ENCODE peak calls at places on chromosomes 16 and 17, in five cellular contexts. One of them, this sample, is unnamed.

GRCh38 chr16:19751478-19751877 is 33.4 kb downstream of the IQCK start:
- DNase-seq in IMR-90: no peak
- DNase-seq in lower leg skin: no peak
- DNase-seq in heart left ventricle: no peak
- DNase-seq in testis: no peak
- DNase-seq in this sample: no peak

GRCh38 chr17:63434951-63435571 is 11.0 kb downstream of the CYB561 start:
- DNase-seq in testis: peak; percentile 80
- DNase-seq in lower leg skin: no peak
- DNase-seq in heart left ventricle: peak; percentile 88
- DNase-seq in IMR-90: peak; percentile 25
- DNase-seq in this sample: peak; percentile 86

GRCh38 chr17:16123531-16123930 is 91.8 kb downstream of the NCOR1 start:
- DNase-seq in heart left ventricle: no peak
- DNase-seq in testis: no peak
- DNase-seq in lower leg skin: no peak
- DNase-seq in IMR-90: no peak
- DNase-seq in this sample: no peak

GRCh38 chr17:7947651-7948050 is 15.6 kb downstream of the CNTROB start:
- DNase-seq in heart left ventricle: no peak
- DNase-seq in lower leg skin: no peak
- DNase-seq in IMR-90: no peak
- DNase-seq in testis: no peak
- DNase-seq in this sample: no peak

GRCh38 chr16:86128246-86128645 is 229.3 kb downstream of the IRF8 start:
- DNase-seq in lower leg skin: no peak
- DNase-seq in testis: no peak
- DNase-seq in IMR-90: no peak
- DNase-seq in heart left ventricle: no peak
- DNase-seq in this sample: no peak

GRCh38 chr17:7179317-7180254 is at the start of gene ASGR1:
- DNase-seq in lower leg skin: no peak
- DNase-seq in IMR-90: no peak
- DNase-seq in testis: no peak
- DNase-seq in heart left ventricle: no peak
- DNase-seq in this sample: no peak

GRCh38 chr16:11007714-11008240 is 63.4 kb downstream of the CLEC16A start:
- DNase-seq in testis: no peak
- DNase-seq in lower leg skin: no peak
- DNase-seq in IMR-90: no peak
- DNase-seq in heart left ventricle: no peak
- DNase-seq in this sample: no peak

GRCh38 chr17:58667934-58668597 is 23.8 kb downstream of the TEX14 start:
- DNase-seq in heart left ventricle: no peak
- DNase-seq in testis: no peak
- DNase-seq in lower leg skin: no peak
- DNase-seq in IMR-90: peak; percentile 49
- DNase-seq in this sample: no peak

GRCh38 chr17:39486242-39486641 is 25.0 kb downstream of the CDK12 start:
- DNase-seq in IMR-90: peak; percentile 77
- DNase-seq in testis: no peak
- DNase-seq in lower leg skin: no peak
- DNase-seq in heart left ventricle: no peak
- DNase-seq in this sample: no peak

GRCh38 chr16:49281843-49282642 is 405 bp upstream of the CBLN1 start:
- DNase-seq in testis: peak; percentile 92
- DNase-seq in heart left ventricle: peak; percentile 92
- DNase-seq in lower leg skin: peak; percentile 52
- DNase-seq in IMR-90: peak; percentile 16
- DNase-seq in this sample: peak; percentile 85
- TF ChIP-seq POLR2A in testis: peak; percentile 18
- TF ChIP-seq POLR2A in heart left ventricle: no peak
- TF ChIP-seq POLR2A in lower leg skin: no peak
- TF ChIP-seq POLR2A in IMR-90: no peak
- TF ChIP-seq POLR2A in this sample: no peak

GRCh38 chr16:75280331-75280804 is 28.9 kb upstream of the BCAR1 start:
- DNase-seq in lower leg skin: no peak
- DNase-seq in testis: no peak
- DNase-seq in IMR-90: no peak
- DNase-seq in heart left ventricle: no peak
- DNase-seq in this sample: no peak
- TF ChIP-seq POLR2A in lower leg skin: no peak
- TF ChIP-seq POLR2A in testis: no peak
- TF ChIP-seq POLR2A in IMR-90: no peak
- TF ChIP-seq POLR2A in heart left ventricle: no peak
- TF ChIP-seq POLR2A in this sample: no peak

GRCh38 chr16:54121084-54121483 is 165.5 kb downstream of the IRX3 start:
- DNase-seq in lower leg skin: no peak
- DNase-seq in testis: no peak
- DNase-seq in heart left ventricle: no peak
- DNase-seq in IMR-90: no peak
- DNase-seq in this sample: no peak
- TF ChIP-seq POLR2A in lower leg skin: no peak
- TF ChIP-seq POLR2A in testis: no peak
- TF ChIP-seq POLR2A in heart left ventricle: no peak
- TF ChIP-seq POLR2A in IMR-90: no peak
- TF ChIP-seq POLR2A in this sample: no peak

GRCh38 chr17:37206299-37206698 is 169.5 kb upstream of the C17orf78 start:
- DNase-seq in IMR-90: no peak
- DNase-seq in heart left ventricle: no peak
- DNase-seq in testis: no peak
- DNase-seq in lower leg skin: no peak
- DNase-seq in this sample: no peak
- TF ChIP-seq POLR2A in IMR-90: no peak
- TF ChIP-seq POLR2A in heart left ventricle: no peak
- TF ChIP-seq POLR2A in testis: no peak
- TF ChIP-seq POLR2A in lower leg skin: no peak
- TF ChIP-seq POLR2A in this sample: no peak

DNA sequence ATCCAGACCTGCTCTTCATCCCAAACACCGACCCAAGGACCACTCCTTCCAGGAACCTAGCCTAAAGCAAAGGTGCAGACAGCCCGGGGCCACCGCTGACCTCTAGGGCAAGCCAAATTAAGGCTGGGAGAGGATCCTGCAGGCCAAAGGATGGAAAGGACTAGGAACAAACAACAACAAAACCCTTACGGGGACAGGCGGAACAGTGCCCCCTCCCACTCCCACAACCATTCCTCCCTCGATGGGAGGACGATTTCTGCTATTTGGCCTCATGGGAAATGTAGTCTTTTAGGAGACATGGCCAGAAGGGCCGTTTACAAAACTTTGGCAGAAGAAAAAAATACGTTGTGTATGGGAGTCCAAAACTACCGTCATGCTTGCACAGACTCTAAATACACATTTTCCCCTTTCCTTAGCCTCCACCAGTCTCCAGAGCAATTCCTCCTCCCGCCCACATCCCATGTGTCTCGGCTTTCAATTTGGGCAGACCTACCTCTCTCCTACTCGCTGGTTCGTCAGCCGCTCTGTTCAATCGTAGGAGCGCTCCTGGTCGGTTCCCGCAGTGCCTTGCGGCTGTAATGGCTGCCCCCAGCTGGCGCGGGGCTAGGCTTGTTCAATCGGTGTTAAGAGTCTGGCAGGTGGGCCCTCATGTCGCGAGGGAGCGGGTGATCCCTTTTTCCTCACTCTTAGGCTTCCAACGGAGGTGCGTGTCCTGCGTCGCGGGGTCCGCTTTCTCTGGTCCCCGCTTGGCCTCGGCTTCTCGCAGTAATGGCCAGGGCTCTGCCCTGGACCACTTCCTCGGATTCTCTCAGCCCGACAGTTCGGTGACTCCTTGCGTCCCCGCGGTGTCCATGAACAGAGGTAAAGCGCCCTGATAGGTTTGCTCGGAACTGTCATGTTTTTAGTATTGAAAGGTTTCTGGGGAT is at the start of gene ERAL1:
- DNase-seq in IMR-90: peak; percentile 86
- DNase-seq in lower leg skin: peak; percentile 84
- DNase-seq in heart left ventricle: peak; percentile 89
- DNase-seq in testis: peak; percentile 94
- DNase-seq in this sample: peak; percentile 87
- TF ChIP-seq POLR2A in IMR-90: peak; percentile 86
- TF ChIP-seq POLR2A in lower leg skin: no peak
- TF ChIP-seq POLR2A in heart left ventricle: peak; percentile 55
- TF ChIP-seq POLR2A in testis: no peak
- TF ChIP-seq POLR2A in this sample: peak; percentile 39

GRCh38 chr17:68456529-68457167 is 648 bp downstream of the WIPI1 start:
- DNase-seq in heart left ventricle: peak; percentile 87
- DNase-seq in IMR-90: peak; percentile 90
- DNase-seq in lower leg skin: peak; percentile 83
- DNase-seq in testis: peak; percentile 93
- DNase-seq in this sample: peak; percentile 79
- TF ChIP-seq POLR2A in heart left ventricle: peak; percentile 9
- TF ChIP-seq POLR2A in IMR-90: peak; percentile 63
- TF ChIP-seq POLR2A in lower leg skin: no peak
- TF ChIP-seq POLR2A in testis: no peak
- TF ChIP-seq POLR2A in this sample: no peak

DNA sequence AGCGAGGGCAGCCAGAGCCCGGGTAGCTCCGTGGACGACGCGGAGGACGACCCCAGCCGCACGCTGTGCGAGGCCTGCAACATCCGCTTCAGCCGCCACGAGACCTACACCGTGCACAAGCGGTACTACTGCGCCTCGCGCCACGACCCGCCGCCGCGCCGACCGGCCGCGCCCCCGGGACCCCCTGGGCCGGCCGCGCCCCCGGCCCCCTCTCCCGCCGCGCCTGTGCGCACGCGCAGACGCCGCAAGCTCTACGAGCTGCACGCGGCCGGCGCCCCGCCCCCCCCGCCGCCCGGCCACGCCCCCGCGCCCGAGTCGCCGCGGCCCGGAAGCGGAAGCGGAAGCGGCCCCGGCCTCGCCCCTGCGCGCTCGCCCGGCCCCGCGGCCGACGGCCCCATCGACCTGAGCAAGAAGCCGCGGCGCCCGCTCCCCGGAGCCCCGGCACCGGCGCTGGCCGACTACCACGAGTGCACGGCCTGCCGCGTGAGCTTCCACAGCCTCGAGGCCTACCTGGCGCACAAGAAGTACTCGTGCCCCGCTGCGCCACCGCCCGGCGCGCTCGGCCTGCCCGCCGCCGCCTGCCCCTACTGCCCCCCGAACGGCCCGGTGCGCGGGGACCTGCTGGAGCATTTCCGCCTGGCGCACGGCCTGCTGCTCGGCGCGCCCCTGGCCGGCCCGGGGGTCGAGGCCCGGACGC is 36.1 kb upstream of the ZC3H18 start:
- DNase-seq in IMR-90: peak; percentile 45
- DNase-seq in lower leg skin: no peak
- DNase-seq in heart left ventricle: peak; percentile 91
- DNase-seq in testis: peak; percentile 72
- DNase-seq in this sample: peak; percentile 84
- TF ChIP-seq POLR2A in IMR-90: no peak
- TF ChIP-seq POLR2A in lower leg skin: no peak
- TF ChIP-seq POLR2A in heart left ventricle: peak; percentile 71
- TF ChIP-seq POLR2A in testis: no peak
- TF ChIP-seq POLR2A in this sample: peak; percentile 46

This sample was measured in Peyer's patch.